ENCODE peak calls at places on chromosomes 12 and 14, in eight cellular contexts. F, Y, O, I, E, W, B and V are unnamed samples.

GRCh38 chr12:54352022-54352531 is 12.2 kb downstream of the GPR84 start:
- DNase-seq in F (no peak), Y (peak; percentile 91), O (no peak), I (no peak), E (no peak), W (peak; percentile 74), B (no peak), V (no peak)

GRCh38 chr12:51183349-51183748 is 10.4 kb upstream of the TFCP2 start:
- DNase-seq in F (no peak), Y (no peak), O (no peak), I (no peak), E (no peak), W (no peak), B (no peak), V (no peak)

GRCh38 chr12:89861086-89861485 is 152.4 kb upstream of the ATP2B1 start:
- DNase-seq in F (no peak), Y (no peak), O (no peak), I (no peak), E (no peak), W (no peak), B (no peak), V (no peak)

GRCh38 chr12:32860182-32860581 is 36.4 kb downstream of the PKP2 start:
- DNase-seq in F (no peak), Y (no peak), O (no peak), I (no peak), E (no peak), W (no peak), B (no peak), V (no peak)

GRCh38 chr12:7602287-7602686 is 63.4 kb downstream of the APOBEC1 start:
- DNase-seq in F (no peak), Y (no peak), O (no peak), I (no peak), E (no peak), W (no peak), B (no peak), V (no peak)

GRCh38 chr14:25049559-25050493 is at the start of gene STXBP6:
- DNase-seq in F (peak; percentile 38), Y (peak; percentile 92), O (no peak), I (no peak), E (peak; percentile 11), W (peak; percentile 84), B (no peak), V (peak; percentile 68)

GRCh38 chr12:41436076-41436475 is 248.0 kb downstream of the PDZRN4 start:
- DNase-seq in F (no peak), Y (no peak), O (no peak), I (no peak), E (no peak), W (no peak), B (no peak), V (no peak)

GRCh38 chr14:69612014-69612758 is 790 bp downstream of the SUSD6 start:
- DNase-seq in F (no peak), Y (peak; percentile 80), O (no peak), I (no peak), E (peak; percentile 27), W (peak; percentile 37), B (no peak), V (no peak)

GRCh38 chr12:67155863-67156262 is 113.3 kb upstream of the CAND1 start:
- DNase-seq in F (no peak), Y (no peak), O (no peak), I (no peak), E (no peak), W (no peak), B (no peak), V (no peak)

GRCh38 chr14:102829106-102829505 is 51.9 kb downstream of the TRAF3 start:
- DNase-seq in F (no peak), Y (no peak), O (no peak), I (no peak), E (no peak), W (no peak), B (no peak), V (no peak)

GRCh38 chr12:65199604-65200003 is 30.2 kb downstream of the LEMD3 start:
- DNase-seq in F (no peak), Y (no peak), O (no peak), I (no peak), E (no peak), W (no peak), B (no peak), V (no peak)

GRCh38 chr14:68464716-68465115 is 328.2 kb downstream of the ZFP36L1 start:
- DNase-seq in F (no peak), Y (no peak), O (no peak), I (no peak), E (peak; percentile 76), W (no peak), B (no peak), V (no peak)

GRCh38 chr12:62622177-62622576 is 155.6 kb downstream of the MON2 start:
- DNase-seq in F (no peak), Y (no peak), O (no peak), I (no peak), E (no peak), W (no peak), B (no peak), V (no peak)

GRCh38 chr12:87870061-87870460 is 159.1 kb downstream of the C12orf50 start:
- DNase-seq in F (no peak), Y (no peak), O (no peak), I (no peak), E (no peak), W (no peak), B (no peak), V (no peak)

GRCh38 chr14:68523994-68524725 is 268.7 kb downstream of the ZFP36L1 start:
- DNase-seq in F (no peak), Y (no peak), O (no peak), I (no peak), E (no peak), W (peak; percentile 40), B (peak; percentile 61), V (no peak)

GRCh38 chr12:71691504-71692129 is 5.7 kb downstream of the TMEM19 start:
- DNase-seq in F (no peak), Y (no peak), O (no peak), I (no peak), E (no peak), W (no peak), B (no peak), V (no peak)

GRCh38 chr12:119274636-119275065 is 59.9 kb upstream of the CCDC60 start:
- DNase-seq in F (no peak), Y (peak; percentile 19), O (no peak), I (no peak), E (no peak), W (no peak), B (no peak), V (no peak)

GRCh38 chr12:110010853-110011835 is 11.9 kb downstream of the ANKRD13A start:
- DNase-seq in F (peak; percentile 52), Y (no peak), O (no peak), I (no peak), E (no peak), W (no peak), B (no peak), V (no peak)

GRCh38 chr12:110012137-110012536 is 12.9 kb downstream of the ANKRD13A start:
- DNase-seq in F (no peak), Y (no peak), O (no peak), I (no peak), E (no peak), W (no peak), B (no peak), V (no peak)

GRCh38 chr12:110020956-110021355 is 21.7 kb downstream of the ANKRD13A start:
- DNase-seq in F (no peak), Y (no peak), O (no peak), I (no peak), E (no peak), W (no peak), B (no peak), V (no peak)

GRCh38 chr12:110012659-110013058 is 13.4 kb downstream of the ANKRD13A start:
- DNase-seq in F (no peak), Y (no peak), O (no peak), I (no peak), E (no peak), W (no peak), B (no peak), V (no peak)

GRCh38 chr12:110015132-110015531 is 15.9 kb downstream of the ANKRD13A start:
- DNase-seq in F (no peak), Y (no peak), O (no peak), I (no peak), E (no peak), W (no peak), B (no peak), V (no peak)
- TF ChIP-seq CTCF in F (no peak), Y (no peak), O (peak; percentile 22), I (no peak), E (no peak), W (no peak), B (no peak), V (no peak)

GRCh38 chr14:23052182-23052623 is 5.1 kb downstream of the CDH24 start:
- DNase-seq in F (no peak), Y (no peak), O (no peak), I (no peak), E (no peak), W (no peak), B (no peak), V (no peak)
- TF ChIP-seq CTCF in F (no peak), Y (peak; percentile 15), O (no peak), I (no peak), E (no peak), W (no peak), B (peak; percentile 12), V (no peak)

DNA sequence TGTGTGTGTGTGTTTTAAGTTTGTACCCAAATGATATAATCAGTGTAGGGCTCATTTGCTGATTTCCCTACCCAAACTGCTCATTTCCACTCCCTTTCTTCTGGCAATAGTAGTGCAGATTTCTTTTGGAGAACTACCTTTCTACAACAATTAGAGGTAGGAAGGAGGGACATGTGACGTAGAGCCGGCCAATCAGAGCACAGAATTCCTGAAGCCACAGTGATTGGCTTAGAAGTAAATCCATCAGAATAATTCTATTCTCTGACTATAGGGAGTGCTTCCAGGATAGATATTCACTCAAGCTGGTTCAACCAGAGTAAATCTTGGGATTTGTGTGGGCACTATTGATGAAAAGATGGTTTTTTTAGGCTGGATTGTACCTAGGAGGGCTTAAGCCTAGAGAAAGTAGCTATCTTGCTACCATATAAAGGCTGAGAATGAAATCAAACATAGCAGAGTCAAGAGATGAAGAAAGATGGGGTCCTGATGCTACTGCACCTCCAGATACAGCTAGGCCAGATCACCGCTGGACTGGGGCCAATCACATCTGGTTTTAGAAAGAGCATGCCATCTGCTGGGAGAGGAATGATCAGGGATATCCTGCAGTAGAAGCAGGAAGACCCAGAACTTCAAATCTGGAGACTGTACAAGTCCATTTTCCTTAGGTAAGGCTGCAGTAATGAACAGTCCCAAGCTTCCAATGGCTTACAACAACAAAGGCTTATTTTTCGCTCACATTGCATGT is 54.1 kb upstream of the NUAK1 start:
- DNase-seq in F (no peak), Y (no peak), O (no peak), I (no peak), E (no peak), W (no peak), B (no peak), V (no peak)
- TF ChIP-seq CTCF in F (no peak), Y (no peak), O (no peak), I (no peak), E (no peak), W (no peak), B (no peak), V (no peak)

DNA sequence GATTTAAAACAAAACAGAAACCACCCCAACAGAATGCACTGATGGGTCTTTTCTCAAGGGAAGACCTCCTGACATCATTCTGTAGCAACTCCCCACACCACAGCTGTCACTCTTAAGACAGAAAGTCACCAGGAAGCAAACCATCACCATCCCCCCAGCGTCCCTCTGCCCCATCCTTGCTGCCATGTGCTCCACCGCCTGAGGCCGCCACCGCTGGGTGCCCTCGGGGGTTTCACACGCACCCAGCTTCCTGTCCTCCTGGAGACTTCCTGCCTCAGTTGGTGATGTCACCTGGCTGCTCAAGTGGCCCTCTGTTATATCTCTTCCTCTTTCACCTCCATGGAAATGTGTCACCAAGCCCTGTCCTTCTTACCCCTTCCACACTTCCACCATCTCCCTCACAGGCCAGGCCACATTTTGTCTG is 71.4 kb upstream of the GPR68 start:
- DNase-seq in F (peak; percentile 87), Y (no peak), O (peak; percentile 73), I (no peak), E (no peak), W (no peak), B (no peak), V (no peak)
- TF ChIP-seq CTCF in F (no peak), Y (no peak), O (no peak), I (no peak), E (no peak), W (no peak), B (no peak), V (no peak)